ENCODE peak calls at places on chromosome 20, in ten cellular contexts. Q is stimulated activated CD8-positive, alpha-beta memory T cell treated with anti-CD3 and anti-CD28 coated beads, Interleukin-12 subunit alpha, Interleukin-12 subunit beta, amount 100 ng/mL, for 1 hour; K is A549; A is upper lobe of right lung; Z is activated CD4-positive, alpha-beta T cell treated with anti-CD3 and anti-CD28 coated beads, Interleukin-2, amount 10 ng/mL, durations not matched to agents 7 days and 5 days; N is NCI-H1417; W is stimulated activated CD4-positive, alpha-beta T cell treated with anti-CD3 and anti-CD28 coated beads, Interleukin-1b, Interleukin-23, amount 100 ng/mL, for 1 hour; V is AG04450; I is GM13977; L is heart right ventricle. G is an unnamed sample.

GRCh38 chr20:49276201-49276894 is 1.5 kb downstream of the ZNFX1 start:
- DNase-seq in V (no peak), I (peak), W (no peak), K (no peak), A (no peak), N (peak), Z (peak), L (no peak), Q (peak), G (no peak)

GRCh38 chr20:49658508-49658907 is 55.2 kb downstream of the B4GALT5 start:
- DNase-seq in A (no peak), L (no peak), K (no peak), Z (no peak), N (no peak), Q (no peak), I (no peak), W (no peak), V (no peak), G (no peak)

GRCh38 chr20:45347297-45347935 is 808 bp downstream of the SDC4 start:
- DNase-seq in L (no peak), N (no peak), A (no peak), K (no peak), V (no peak), Q (no peak), W (no peak), Z (no peak), I (no peak), G (no peak)

GRCh38 chr20:51616060-51616459 is 73.5 kb upstream of the NFATC2 start:
- DNase-seq in Z (no peak), W (no peak), I (no peak), L (no peak), V (no peak), K (no peak), Q (no peak), N (no peak), A (no peak), G (no peak)

GRCh38 chr20:19688031-19688806 is 69.8 kb upstream of the RIN2 start:
- DNase-seq in V (peak), K (peak), A (peak), L (peak), W (no peak), I (no peak), N (peak), Z (no peak), Q (no peak), G (peak)

GRCh38 chr20:60203451-60203850 is 245.2 kb downstream of the CDH26 start:
- DNase-seq in K (no peak), A (no peak), W (no peak), V (no peak), I (no peak), N (no peak), Z (no peak), Q (no peak), L (no peak), G (no peak)

GRCh38 chr20:50450961-50451752 is 59.0 kb upstream of the PTPN1 start:
- DNase-seq in A (no peak), N (no peak), V (no peak), K (peak), I (peak), W (no peak), L (no peak), Z (no peak), Q (no peak), G (no peak)

GRCh38 chr20:36591854-36592641 is 13.5 kb upstream of the RAB5IF start:
- DNase-seq in I (no peak), A (no peak), V (no peak), N (no peak), Q (no peak), W (no peak), K (no peak), Z (peak), L (no peak), G (no peak)

GRCh38 chr20:3768342-3769130 is 983 bp upstream of the ADISSP start:
- DNase-seq in Q (peak), W (peak), N (peak), I (peak), K (peak), Z (peak), V (no peak), A (peak), L (peak), G (peak)

GRCh38 chr20:58545565-58546195 is 30.5 kb upstream of the APCDD1L start:
- DNase-seq in V (no peak), N (no peak), K (no peak), Z (no peak), Q (no peak), W (no peak), I (no peak), L (no peak), A (no peak), G (no peak)

GRCh38 chr20:1618479-1618878 is 1.3 kb downstream of the SIRPB1 start:
- DNase-seq in Q (no peak), V (no peak), L (no peak), A (no peak), I (no peak), N (no peak), W (no peak), Z (no peak), K (no peak), G (no peak)

GRCh38 chr20:891121-892080 is 24.7 kb downstream of the ANGPT4 start:
- DNase-seq in Z (no peak), W (no peak), Q (no peak), N (no peak), K (no peak), L (peak), V (no peak), A (no peak), I (no peak), G (no peak)

GRCh38 chr20:60687213-60687612 is 564.8 kb upstream of the CDH4 start:
- DNase-seq in L (no peak), W (no peak), I (no peak), Z (no peak), V (no peak), K (no peak), Q (no peak), A (no peak), N (no peak), G (no peak)

G was measured in left lung.